ENCODE peak calls at places on chromosomes 6 and 20, in eight cellular contexts. J is activated B cell treated with CpG ODN at 0.5 μM for 24 hours; K is activated CD8-positive, alpha-beta memory T cell treated with anti-CD3 and anti-CD28 coated beads for 4 hours; V is hippocampal formation; C is right atrium auricular region; O is transverse colon; Q is nucleus accumbens; R is AG20443. F is an unnamed sample.
A peak's percentile ranks its signal among the peaks of the same experiment; 100 is the strongest.

GRCh38 chr6:53961679-53962370 is 149.4 kb upstream of the MLIP start:
- DNase-seq in J (no peak), K (no peak), V (no peak), C (no peak), O (no peak), Q (no peak), R (peak; percentile 82), F (no peak)

GRCh38 chr20:32464401-32465091 is 106.4 kb downstream of the ASXL1 start:
- DNase-seq in J (no peak), K (no peak), V (no peak), C (no peak), O (no peak), Q (no peak), R (no peak), F (no peak)

GRCh38 chr6:129507846-129508245 is 202.1 kb downstream of the ARHGAP18 start:
- DNase-seq in J (no peak), K (no peak), V (no peak), C (no peak), O (no peak), Q (no peak), R (no peak), F (no peak)

GRCh38 chr20:25987073-25987927 is 290.6 kb upstream of the ZNF337 start:
- DNase-seq in J (peak; percentile 59), K (no peak), V (peak; percentile 53), C (no peak), O (peak; percentile 27), Q (peak; percentile 31), R (peak; percentile 50), F (no peak)

GRCh38 chr6:106662458-106662857 is 33.1 kb downstream of the QRSL1 start:
- DNase-seq in J (no peak), K (no peak), V (no peak), C (no peak), O (no peak), Q (no peak), R (no peak), F (no peak)

GRCh38 chr6:109008537-109008950 is 86.1 kb downstream of the SESN1 start:
- DNase-seq in J (no peak), K (no peak), V (no peak), C (no peak), O (no peak), Q (no peak), R (peak; percentile 13), F (peak; percentile 47)

GRCh38 chr6:73796881-73797280 is 100.9 kb downstream of the CD109 start:
- DNase-seq in J (no peak), K (no peak), V (no peak), C (no peak), O (no peak), Q (no peak), R (no peak), F (no peak)

GRCh38 chr6:44439270-44440045 is 52.0 kb downstream of the CDC5L start:
- DNase-seq in J (no peak), K (no peak), V (no peak), C (no peak), O (no peak), Q (no peak), R (peak; percentile 39), F (peak; percentile 76)

GRCh38 chr20:33676121-33676520 is 1.9 kb upstream of the NECAB3 start:
- DNase-seq in J (no peak), K (no peak), V (no peak), C (no peak), O (no peak), Q (no peak), R (no peak), F (no peak)

GRCh38 chr6:170114956-170115855 is 175.7 kb downstream of the DLL1 start:
- DNase-seq in J (no peak), K (no peak), V (no peak), C (no peak), O (no peak), Q (no peak), R (no peak), F (no peak)

GRCh38 chr6:155377061-155377460 is 62.8 kb upstream of the TFB1M start:
- DNase-seq in J (no peak), K (no peak), V (no peak), C (no peak), O (no peak), Q (no peak), R (peak; percentile 69), F (peak; percentile 78)

GRCh38 chr6:155448823-155449789 is 6.5 kb downstream of the NOX3 start:
- DNase-seq in J (no peak), K (no peak), V (no peak), C (no peak), O (no peak), Q (no peak), R (no peak), F (no peak)

GRCh38 chr6:10453596-10453995 is 38.7 kb upstream of the TFAP2A start:
- DNase-seq in J (no peak), K (no peak), V (no peak), C (no peak), O (no peak), Q (no peak), R (no peak), F (no peak)

GRCh38 chr6:51045548-51045947 is 226.9 kb downstream of the TFAP2B start:
- DNase-seq in J (no peak), K (no peak), V (no peak), C (no peak), O (no peak), Q (no peak), R (no peak), F (no peak)

GRCh38 chr20:836188-836587 is 2.7 kb downstream of the FAM110A start:
- DNase-seq in J (no peak), K (no peak), V (no peak), C (no peak), O (no peak), Q (no peak), R (no peak), F (no peak)

GRCh38 chr6:37160922-37161778 is 8.8 kb upstream of the PIM1 start:
- DNase-seq in J (no peak), K (no peak), V (no peak), C (no peak), O (no peak), Q (no peak), R (peak; percentile 45), F (peak; percentile 71)

GRCh38 chr20:48846516-48847492 is 19.0 kb upstream of the PREX1 start:
- DNase-seq in J (peak; percentile 61), K (no peak), V (peak; percentile 5), C (no peak), O (peak; percentile 27), Q (peak; percentile 23), R (no peak), F (no peak)

GRCh38 chr20:17762243-17762872 is 62.6 kb downstream of the BANF2 start:
- DNase-seq in J (no peak), K (no peak), V (no peak), C (no peak), O (no peak), Q (no peak), R (no peak), F (no peak)